ENCODE peak calls at places on chromosomes 1 and 21, in five cellular contexts. Y is A549, J is HepG2, I is endothelial cell of umbilical vein, S is H1. X is an unnamed sample.
A peak's percentile ranks its signal among the peaks of the same experiment; 100 is the strongest.

GRCh38 chr1:24899581-24900485 is 30.2 kb downstream of the RUNX3 start:
- DNase-seq in Y (no peak), J (no peak), I (no peak), S (peak; percentile 41), X (no peak)

GRCh38 chr1:157146244-157146643 is 8.0 kb upstream of the ETV3 start:
- DNase-seq in Y (no peak), J (no peak), I (no peak), S (no peak), X (no peak)

GRCh38 chr1:5992814-5993552 is 758 bp upstream of the NPHP4 start:
- DNase-seq in Y (no peak), J (no peak), I (no peak), S (no peak), X (peak; percentile 79)

GRCh38 chr1:48026275-48026674 is 29.1 kb upstream of the TRABD2B start:
- DNase-seq in Y (peak; percentile 12), J (no peak), I (no peak), S (no peak), X (no peak)

GRCh38 chr1:59967141-59967697 is 40.6 kb upstream of the CYP2J2 start:
- DNase-seq in Y (no peak), J (no peak), I (peak; percentile 51), S (no peak), X (peak; percentile 50)

GRCh38 chr1:205077934-205078311 is 6.3 kb downstream of the TMEM81 start:
- DNase-seq in Y (no peak), J (no peak), I (no peak), S (no peak), X (peak; percentile 2)

GRCh38 chr21:41768371-41769042 is 1.7 kb upstream of the RIPK4 start:
- DNase-seq in Y (peak; percentile 80), J (peak; percentile 95), I (peak; percentile 26), S (no peak), X (no peak)

GRCh38 chr1:160130486-160130885 is 14.9 kb downstream of the ATP1A2 start:
- DNase-seq in Y (no peak), J (no peak), I (no peak), S (no peak), X (no peak)

GRCh38 chr1:93585059-93585966 is 96.3 kb downstream of the BCAR3 start:
- DNase-seq in Y (peak; percentile 84), J (peak; percentile 89), I (no peak), S (no peak), X (no peak)

GRCh38 chr1:239606850-239607400 is 220.6 kb downstream of the CHRM3 start:
- DNase-seq in Y (no peak), J (no peak), I (no peak), S (no peak), X (no peak)

GRCh38 chr21:40404319-40404906 is 442.5 kb downstream of the DSCAM start:
- DNase-seq in Y (no peak), J (no peak), I (no peak), S (no peak), X (no peak)

GRCh38 chr1:204418174-204419063 is 6.8 kb upstream of the PPP1R15B start:
- DNase-seq in Y (peak; percentile 42), J (no peak), I (no peak), S (peak; percentile 35), X (no peak)

GRCh38 chr1:23090056-23090455 is 70.8 kb downstream of the KDM1A start:
- DNase-seq in Y (no peak), J (no peak), I (no peak), S (no peak), X (no peak)

GRCh38 chr1:167166703-167167100 is 54.0 kb upstream of the POU2F1 start:
- DNase-seq in Y (no peak), J (no peak), I (no peak), S (no peak), X (no peak)

GRCh38 chr1:19360026-19360813 is 48.1 kb downstream of the SLC66A1 start:
- DNase-seq in Y (no peak), J (no peak), I (no peak), S (no peak), X (no peak)

GRCh38 chr1:227729144-227729880 is 5.8 kb downstream of the JMJD4 start:
- DNase-seq in Y (no peak), J (no peak), I (no peak), S (peak; percentile 59), X (peak; percentile 54)

GRCh38 chr1:89927037-89927436 is 67.9 kb upstream of the ZNF326 start:
- DNase-seq in Y (no peak), J (no peak), I (no peak), S (no peak), X (no peak)

GRCh38 chr1:108679586-108680213 is 12.4 kb upstream of the PRPF38B start:
- DNase-seq in Y (no peak), J (no peak), I (peak; percentile 41), S (no peak), X (no peak)

GRCh38 chr1:2865571-2866414 is 64.3 kb upstream of the TTC34 start:
- DNase-seq in Y (no peak), J (no peak), I (no peak), S (no peak), X (no peak)

GRCh38 chr1:226643701-226644540 is 95.2 kb downstream of the ITPKB start:
- DNase-seq in Y (no peak), J (no peak), I (no peak), S (no peak), X (no peak)

GRCh38 chr21:36706951-36707762 is 8.2 kb downstream of the SIM2 start:
- DNase-seq in Y (no peak), J (no peak), I (no peak), S (peak; percentile 64), X (peak; percentile 17)

GRCh38 chr1:118122234-118123004 is 62.6 kb downstream of the SPAG17 start:
- DNase-seq in Y (no peak), J (no peak), I (no peak), S (no peak), X (no peak)

GRCh38 chr1:51247499-51247898 is 11.4 kb downstream of the RNF11 start:
- DNase-seq in Y (no peak), J (no peak), I (no peak), S (no peak), X (no peak)

GRCh38 chr1:62407398-62408009 is 29.3 kb upstream of the USP1 start:
- DNase-seq in Y (peak; percentile 46), J (peak; percentile 53), I (peak; percentile 46), S (no peak), X (peak; percentile 53)

DNA sequence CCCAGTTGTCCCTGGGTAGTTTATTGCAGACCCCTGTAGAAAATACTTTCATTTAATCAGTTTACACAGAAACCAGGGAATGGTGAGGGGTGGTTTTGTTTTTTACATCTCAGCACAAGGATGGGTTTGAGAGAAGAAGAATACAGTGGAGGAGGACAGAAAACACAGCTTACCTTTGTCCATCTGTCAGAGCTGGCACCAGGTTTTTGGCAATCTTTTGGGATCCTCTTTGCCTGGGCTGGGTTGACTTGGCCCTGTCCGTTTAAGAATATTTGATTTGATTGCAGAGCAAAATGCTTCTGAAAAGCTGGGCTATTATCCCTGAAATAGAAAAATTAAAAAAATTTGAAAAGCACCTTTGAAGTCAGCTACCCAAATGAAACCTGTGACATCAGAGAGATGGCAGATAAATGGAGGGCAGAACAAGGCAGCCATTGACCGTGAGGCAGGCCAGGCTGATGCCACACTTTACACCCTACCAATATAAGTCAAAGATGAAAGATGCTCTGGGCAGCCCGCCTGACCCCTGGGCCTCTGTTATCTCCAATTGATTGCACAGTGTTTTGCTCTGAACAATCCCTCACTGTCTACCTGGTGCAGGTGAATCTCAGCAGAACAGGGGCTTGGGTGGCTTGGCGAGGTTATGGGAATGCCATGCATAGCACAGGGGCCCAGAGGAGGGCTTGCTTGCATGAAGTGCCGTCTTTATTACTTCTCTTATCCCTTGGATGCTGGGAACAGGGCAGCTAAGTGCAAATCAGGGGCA is 218.8 kb downstream of the LMX1A start:
- DNase-seq in Y (no peak), J (peak; percentile 94), I (no peak), S (no peak), X (no peak)
- TF ChIP-seq JUN in Y (no peak), J (no peak), I (no peak), S (no peak), X (no peak)

DNA sequence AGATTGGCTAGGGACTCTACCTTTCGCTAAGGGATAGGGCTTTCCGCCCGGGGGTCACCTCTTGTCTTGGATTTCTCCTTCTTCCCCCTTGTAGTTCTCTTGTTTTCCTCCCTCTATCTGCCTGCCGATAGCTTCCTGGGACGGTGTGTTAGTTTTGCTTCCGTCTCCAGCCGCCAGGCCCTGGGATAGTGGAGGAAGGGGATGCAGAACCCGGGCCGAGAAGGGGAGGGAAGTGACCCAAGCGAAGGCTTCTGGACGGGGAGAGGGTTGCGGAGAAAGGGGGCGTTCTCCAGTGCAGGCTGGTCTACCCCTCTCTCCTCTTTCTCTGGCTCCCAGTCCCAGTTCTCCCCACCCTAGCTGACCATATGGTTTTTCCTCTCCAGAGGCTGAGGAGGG is 871 bp downstream of the TUFT1 start:
- DNase-seq in Y (no peak), J (no peak), I (no peak), S (peak; percentile 79), X (no peak)
- H3K4me1 ChIP-seq in Y (peaks cover 71% of the 10 kb centered on the region), J (peaks cover 30% of the 10 kb centered on the region), I (peaks cover 11% of the 10 kb centered on the region), S (peaks cover 7% of the 10 kb centered on the region), X (peaks cover 14% of the 10 kb centered on the region)

GRCh38 chr1:178137238-178137637 is 43.3 kb downstream of the RASAL2 start:
- DNase-seq in Y (no peak), J (no peak), I (no peak), S (no peak), X (no peak)

GRCh38 chr1:178133291-178133989 is 39.5 kb downstream of the RASAL2 start:
- DNase-seq in Y (no peak), J (no peak), I (no peak), S (no peak), X (no peak)

DNA sequence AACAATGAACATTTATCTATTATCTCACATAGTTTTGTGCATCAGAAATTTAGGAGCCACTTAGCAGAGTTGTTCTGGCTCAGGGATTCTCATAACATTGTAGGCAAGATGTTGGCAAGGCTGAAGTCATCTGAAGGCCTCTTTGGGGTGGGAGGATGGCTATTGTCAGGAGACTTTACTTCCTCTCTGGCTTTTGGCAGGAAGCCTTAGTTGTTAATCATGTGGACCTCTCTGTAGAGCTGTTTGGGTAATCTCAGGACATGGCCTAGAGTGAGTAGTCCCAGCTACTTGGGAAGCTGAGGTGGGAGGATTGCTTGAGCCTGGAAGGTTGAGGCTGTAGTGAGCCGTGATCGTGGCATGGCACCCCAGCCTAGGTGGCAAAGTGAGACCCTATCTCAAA is 40.2 kb downstream of the RASAL2 start:
- DNase-seq in Y (peak; percentile 27), J (no peak), I (peak; percentile 55), S (no peak), X (no peak)
- TF ChIP-seq JUN in Y (no peak), J (no peak), I (no peak), S (no peak), X (no peak)

DNA sequence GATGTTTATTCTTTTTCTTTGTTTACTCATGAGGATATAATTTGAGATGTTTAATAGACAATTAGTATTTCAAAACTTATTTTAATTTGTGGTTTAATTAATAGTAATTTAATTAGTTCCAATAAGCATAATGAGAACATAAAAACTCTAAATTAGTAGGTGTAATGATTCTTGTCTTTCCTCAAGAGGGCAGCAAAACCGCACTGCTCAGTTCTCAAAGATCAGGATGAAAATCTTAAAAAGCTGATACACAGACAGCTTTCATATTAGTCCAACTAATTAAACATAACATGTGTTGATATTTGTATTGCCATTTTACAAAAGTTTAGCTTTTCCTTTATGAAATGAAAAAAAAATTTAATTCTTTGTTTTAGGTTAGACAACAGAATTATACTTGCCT is 106.7 kb upstream of the C21orf91 start:
- DNase-seq in Y (no peak), J (peak; percentile 20), I (peak; percentile 17), S (no peak), X (no peak)
- H3K4me1 ChIP-seq in Y (no peaks in the 10 kb centered on the region), J (no peaks in the 10 kb centered on the region), I (no peaks in the 10 kb centered on the region), S (no peaks in the 10 kb centered on the region), X (no peaks in the 10 kb centered on the region)

GRCh38 chr1:112581530-112582192 is 37.3 kb downstream of the ST7L start:
- DNase-seq in Y (no peak), J (no peak), I (peak; percentile 14), S (no peak), X (no peak)
- TF ChIP-seq JUN in Y (no peak), J (no peak), I (peak; percentile 9), S (no peak), X (no peak)

GRCh38 chr1:61120307-61120840 is 38.0 kb downstream of the NFIA start:
- DNase-seq in Y (no peak), J (no peak), I (no peak), S (no peak), X (no peak)
- H3K4me1 ChIP-seq in Y (peaks cover 84% of the 10 kb centered on the region), J (peaks cover 95% of the 10 kb centered on the region), I (no peaks in the 10 kb centered on the region), S (no peaks in the 10 kb centered on the region), X (peaks cover 5% of the 10 kb centered on the region)

X was measured in K562.